ENCODE peak calls at places on chromosome 21, in eight cellular contexts. One of them, this sample, is unnamed.

GRCh38 chr21:23247334-23247733 is 2249.1 kb downstream of the NCAM2 start:
- DNase-seq in psoas muscle: no peak
- DNase-seq in heart left ventricle: no peak
- DNase-seq in lower lobe of right lung: no peak
- DNase-seq in heart right ventricle: no peak
- DNase-seq in GM23338: peak; percentile 12
- DNase-seq in BE2C: no peak
- DNase-seq in DND-41: no peak
- DNase-seq in this sample: no peak

GRCh38 chr21:33036430-33037162 is 10.9 kb downstream of the OLIG2 start:
- DNase-seq in psoas muscle: no peak
- DNase-seq in heart left ventricle: peak; percentile 39
- DNase-seq in lower lobe of right lung: peak; percentile 60
- DNase-seq in heart right ventricle: no peak
- DNase-seq in GM23338: no peak
- DNase-seq in BE2C: no peak
- DNase-seq in DND-41: peak; percentile 62
- DNase-seq in this sample: no peak

GRCh38 chr21:20739421-20739820 is 258.8 kb upstream of the NCAM2 start:
- DNase-seq in psoas muscle: no peak
- DNase-seq in heart left ventricle: no peak
- DNase-seq in lower lobe of right lung: no peak
- DNase-seq in heart right ventricle: no peak
- DNase-seq in GM23338: peak; percentile 72
- DNase-seq in BE2C: peak; percentile 30
- DNase-seq in DND-41: peak; percentile 5
- DNase-seq in this sample: no peak

GRCh38 chr21:23694396-23694795 is 1912.9 kb downstream of the MRPL39 start:
- DNase-seq in psoas muscle: no peak
- DNase-seq in heart left ventricle: no peak
- DNase-seq in lower lobe of right lung: no peak
- DNase-seq in heart right ventricle: no peak
- DNase-seq in GM23338: no peak
- DNase-seq in BE2C: no peak
- DNase-seq in DND-41: no peak
- DNase-seq in this sample: no peak

GRCh38 chr21:33481314-33481943 is 1.7 kb upstream of the TMEM50B start:
- DNase-seq in psoas muscle: no peak
- DNase-seq in heart left ventricle: no peak
- DNase-seq in lower lobe of right lung: no peak
- DNase-seq in heart right ventricle: no peak
- DNase-seq in GM23338: no peak
- DNase-seq in BE2C: no peak
- DNase-seq in DND-41: no peak
- DNase-seq in this sample: no peak

GRCh38 chr21:37263827-37264226 is 3.3 kb downstream of the VPS26C start:
- DNase-seq in psoas muscle: no peak
- DNase-seq in heart left ventricle: no peak
- DNase-seq in lower lobe of right lung: no peak
- DNase-seq in heart right ventricle: no peak
- DNase-seq in GM23338: no peak
- DNase-seq in BE2C: no peak
- DNase-seq in DND-41: no peak
- DNase-seq in this sample: no peak

GRCh38 chr21:18403685-18404084 is at the start of gene TMPRSS15:
- DNase-seq in psoas muscle: no peak
- DNase-seq in heart left ventricle: no peak
- DNase-seq in lower lobe of right lung: no peak
- DNase-seq in heart right ventricle: no peak
- DNase-seq in GM23338: no peak
- DNase-seq in BE2C: no peak
- DNase-seq in DND-41: no peak
- DNase-seq in this sample: no peak

GRCh38 chr21:32728455-32729237 is 833 bp upstream of the SYNJ1 start:
- DNase-seq in psoas muscle: no peak
- DNase-seq in heart left ventricle: no peak
- DNase-seq in lower lobe of right lung: no peak
- DNase-seq in heart right ventricle: no peak
- DNase-seq in GM23338: no peak
- DNase-seq in BE2C: no peak
- DNase-seq in DND-41: no peak
- DNase-seq in this sample: peak; percentile 38

GRCh38 chr21:28540514-28540913 is 452.2 kb downstream of the LTN1 start:
- DNase-seq in psoas muscle: no peak
- DNase-seq in heart left ventricle: no peak
- DNase-seq in lower lobe of right lung: no peak
- DNase-seq in heart right ventricle: no peak
- DNase-seq in GM23338: no peak
- DNase-seq in BE2C: no peak
- DNase-seq in DND-41: no peak
- DNase-seq in this sample: no peak

GRCh38 chr21:18716578-18717138 is 313.1 kb upstream of the TMPRSS15 start:
- DNase-seq in psoas muscle: no peak
- DNase-seq in heart left ventricle: no peak
- DNase-seq in lower lobe of right lung: no peak
- DNase-seq in heart right ventricle: no peak
- DNase-seq in GM23338: no peak
- DNase-seq in BE2C: no peak
- DNase-seq in DND-41: no peak
- DNase-seq in this sample: no peak

GRCh38 chr21:46422636-46423241 is 36.0 kb upstream of the DIP2A start:
- DNase-seq in psoas muscle: peak; percentile 8
- DNase-seq in heart left ventricle: no peak
- DNase-seq in lower lobe of right lung: no peak
- DNase-seq in heart right ventricle: no peak
- DNase-seq in GM23338: no peak
- DNase-seq in BE2C: no peak
- DNase-seq in DND-41: no peak
- DNase-seq in this sample: no peak

GRCh38 chr21:27480841-27481261 is 514.0 kb upstream of the ADAMTS5 start:
- DNase-seq in psoas muscle: no peak
- DNase-seq in heart left ventricle: no peak
- DNase-seq in lower lobe of right lung: no peak
- DNase-seq in heart right ventricle: no peak
- DNase-seq in GM23338: no peak
- DNase-seq in BE2C: no peak
- DNase-seq in DND-41: peak; percentile 18
- DNase-seq in this sample: no peak

GRCh38 chr21:45590246-45590725 is 48.0 kb upstream of the SLC19A1 start:
- DNase-seq in psoas muscle: peak; percentile 69
- DNase-seq in heart left ventricle: peak; percentile 80
- DNase-seq in lower lobe of right lung: peak; percentile 79
- DNase-seq in heart right ventricle: peak; percentile 78
- DNase-seq in GM23338: peak; percentile 83
- DNase-seq in BE2C: peak; percentile 79
- DNase-seq in DND-41: no peak
- DNase-seq in this sample: peak; percentile 50

GRCh38 chr21:46150491-46151121 is 4.8 kb downstream of the FTCD start:
- DNase-seq in psoas muscle: no peak
- DNase-seq in heart left ventricle: no peak
- DNase-seq in lower lobe of right lung: no peak
- DNase-seq in heart right ventricle: no peak
- DNase-seq in GM23338: no peak
- DNase-seq in BE2C: peak; percentile 7
- DNase-seq in DND-41: no peak
- DNase-seq in this sample: peak; percentile 11

GRCh38 chr21:45054927-45055612 is 19.3 kb upstream of the ADARB1 start:
- DNase-seq in psoas muscle: no peak
- DNase-seq in heart left ventricle: no peak
- DNase-seq in lower lobe of right lung: no peak
- DNase-seq in heart right ventricle: no peak
- DNase-seq in GM23338: no peak
- DNase-seq in BE2C: no peak
- DNase-seq in DND-41: no peak
- DNase-seq in this sample: no peak

GRCh38 chr21:33373451-33373850 is 29.8 kb upstream of the IFNGR2 start:
- DNase-seq in psoas muscle: no peak
- DNase-seq in heart left ventricle: no peak
- DNase-seq in lower lobe of right lung: no peak
- DNase-seq in heart right ventricle: no peak
- DNase-seq in GM23338: no peak
- DNase-seq in BE2C: no peak
- DNase-seq in DND-41: no peak
- DNase-seq in this sample: no peak

GRCh38 chr21:46184625-46185555 is 631 bp upstream of the SPATC1L start:
- DNase-seq in psoas muscle: peak; percentile 89
- DNase-seq in heart left ventricle: peak; percentile 92
- DNase-seq in lower lobe of right lung: peak; percentile 92
- DNase-seq in heart right ventricle: peak; percentile 89
- DNase-seq in GM23338: peak; percentile 90
- DNase-seq in BE2C: peak; percentile 95
- DNase-seq in DND-41: peak; percentile 64
- DNase-seq in this sample: peak; percentile 32

GRCh38 chr21:22609802-22610201 is 1611.6 kb downstream of the NCAM2 start:
- DNase-seq in psoas muscle: no peak
- DNase-seq in heart left ventricle: no peak
- DNase-seq in lower lobe of right lung: no peak
- DNase-seq in heart right ventricle: no peak
- DNase-seq in GM23338: peak; percentile 36
- DNase-seq in BE2C: no peak
- DNase-seq in DND-41: no peak
- DNase-seq in this sample: no peak

GRCh38 chr21:15682182-15682895 is 47.4 kb upstream of the USP25 start:
- DNase-seq in psoas muscle: no peak
- DNase-seq in heart left ventricle: no peak
- DNase-seq in lower lobe of right lung: no peak
- DNase-seq in heart right ventricle: no peak
- DNase-seq in GM23338: no peak
- DNase-seq in BE2C: no peak
- DNase-seq in DND-41: peak; percentile 11
- DNase-seq in this sample: no peak

GRCh38 chr21:36699026-36699545 is at the start of gene SIM2:
- DNase-seq in psoas muscle: no peak
- DNase-seq in heart left ventricle: no peak
- DNase-seq in lower lobe of right lung: no peak
- DNase-seq in heart right ventricle: no peak
- DNase-seq in GM23338: peak; percentile 62
- DNase-seq in BE2C: no peak
- DNase-seq in DND-41: no peak
- DNase-seq in this sample: no peak

GRCh38 chr21:28729887-28730286 is 262.8 kb downstream of the LTN1 start:
- DNase-seq in psoas muscle: no peak
- DNase-seq in heart left ventricle: no peak
- DNase-seq in lower lobe of right lung: no peak
- DNase-seq in heart right ventricle: no peak
- DNase-seq in GM23338: no peak
- DNase-seq in BE2C: no peak
- DNase-seq in DND-41: no peak
- DNase-seq in this sample: no peak

GRCh38 chr21:45972353-45972715 is 9.2 kb upstream of the COL6A1 start:
- DNase-seq in psoas muscle: no peak
- DNase-seq in heart left ventricle: peak; percentile 48
- DNase-seq in lower lobe of right lung: peak; percentile 45
- DNase-seq in heart right ventricle: peak; percentile 60
- DNase-seq in GM23338: peak; percentile 59
- DNase-seq in BE2C: no peak
- DNase-seq in DND-41: no peak
- DNase-seq in this sample: no peak

GRCh38 chr21:41960386-41960785 is 6.6 kb upstream of the C2CD2 start:
- DNase-seq in psoas muscle: no peak
- DNase-seq in heart left ventricle: no peak
- DNase-seq in lower lobe of right lung: no peak
- DNase-seq in heart right ventricle: no peak
- DNase-seq in GM23338: no peak
- DNase-seq in BE2C: no peak
- DNase-seq in DND-41: no peak
- DNase-seq in this sample: no peak
- H3K4me1 ChIP-seq in psoas muscle: peaks cover 21% of the 10 kb centered on the region
- H3K4me1 ChIP-seq in heart left ventricle: peaks cover 22% of the 10 kb centered on the region
- H3K4me1 ChIP-seq in lower lobe of right lung: peaks cover 10% of the 10 kb centered on the region
- H3K4me1 ChIP-seq in heart right ventricle: peaks cover 26% of the 10 kb centered on the region
- H3K4me1 ChIP-seq in GM23338: no peaks in the 10 kb centered on the region
- H3K4me1 ChIP-seq in BE2C: peaks cover 15% of the 10 kb centered on the region
- H3K4me1 ChIP-seq in DND-41: peaks cover 13% of the 10 kb centered on the region
- H3K4me1 ChIP-seq in this sample: peaks cover 12% of the 10 kb centered on the region

DNA sequence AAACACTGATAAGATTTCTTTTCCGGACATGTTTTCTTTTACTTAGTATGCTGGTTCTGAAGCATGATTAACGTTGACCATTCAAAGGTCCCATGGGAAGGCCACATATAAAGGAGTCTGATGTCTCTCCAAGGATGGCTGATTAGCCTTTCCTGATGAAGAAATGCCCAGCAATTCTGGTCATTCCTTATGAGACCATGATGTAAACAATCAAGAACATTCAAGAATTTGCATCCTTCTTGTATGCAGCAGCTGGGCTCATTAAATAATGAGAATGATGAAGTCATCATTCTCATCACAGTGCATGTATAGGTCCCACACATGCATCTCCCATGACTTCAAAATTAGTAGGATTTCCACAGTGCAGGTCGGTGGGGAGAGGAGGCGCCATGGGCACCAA is 85.5 kb downstream of the APP start:
- DNase-seq in psoas muscle: no peak
- DNase-seq in heart left ventricle: no peak
- DNase-seq in lower lobe of right lung: no peak
- DNase-seq in heart right ventricle: no peak
- DNase-seq in GM23338: no peak
- DNase-seq in BE2C: no peak
- DNase-seq in DND-41: no peak
- DNase-seq in this sample: no peak
- H3K36me3 ChIP-seq in psoas muscle: no peaks in the 10 kb centered on the region
- H3K36me3 ChIP-seq in heart left ventricle: peaks cover 18% of the 10 kb centered on the region
- H3K36me3 ChIP-seq in lower lobe of right lung: peaks cover 11% of the 10 kb centered on the region
- H3K36me3 ChIP-seq in heart right ventricle: no peaks in the 10 kb centered on the region
- H3K36me3 ChIP-seq in GM23338: peaks cover 4% of the 10 kb centered on the region
- H3K36me3 ChIP-seq in BE2C: peaks cover 21% of the 10 kb centered on the region
- H3K36me3 ChIP-seq in DND-41: no peaks in the 10 kb centered on the region
- H3K36me3 ChIP-seq in this sample: peaks cover 16% of the 10 kb centered on the region

GRCh38 chr21:38380391-38381137 is 117.7 kb downstream of the ERG start:
- DNase-seq in psoas muscle: no peak
- DNase-seq in heart left ventricle: no peak
- DNase-seq in lower lobe of right lung: no peak
- DNase-seq in heart right ventricle: no peak
- DNase-seq in GM23338: peak; percentile 12
- DNase-seq in BE2C: no peak
- DNase-seq in DND-41: no peak
- DNase-seq in this sample: no peak
- TF ChIP-seq CTCF in psoas muscle: no peak
- TF ChIP-seq CTCF in heart left ventricle: peak; percentile 30
- TF ChIP-seq CTCF in lower lobe of right lung: no peak
- TF ChIP-seq CTCF in heart right ventricle: peak; percentile 29
- TF ChIP-seq CTCF in GM23338: no peak
- TF ChIP-seq CTCF in BE2C: peak; percentile 23
- TF ChIP-seq CTCF in DND-41: peak; percentile 43
- TF ChIP-seq CTCF in this sample: no peak

DNA sequence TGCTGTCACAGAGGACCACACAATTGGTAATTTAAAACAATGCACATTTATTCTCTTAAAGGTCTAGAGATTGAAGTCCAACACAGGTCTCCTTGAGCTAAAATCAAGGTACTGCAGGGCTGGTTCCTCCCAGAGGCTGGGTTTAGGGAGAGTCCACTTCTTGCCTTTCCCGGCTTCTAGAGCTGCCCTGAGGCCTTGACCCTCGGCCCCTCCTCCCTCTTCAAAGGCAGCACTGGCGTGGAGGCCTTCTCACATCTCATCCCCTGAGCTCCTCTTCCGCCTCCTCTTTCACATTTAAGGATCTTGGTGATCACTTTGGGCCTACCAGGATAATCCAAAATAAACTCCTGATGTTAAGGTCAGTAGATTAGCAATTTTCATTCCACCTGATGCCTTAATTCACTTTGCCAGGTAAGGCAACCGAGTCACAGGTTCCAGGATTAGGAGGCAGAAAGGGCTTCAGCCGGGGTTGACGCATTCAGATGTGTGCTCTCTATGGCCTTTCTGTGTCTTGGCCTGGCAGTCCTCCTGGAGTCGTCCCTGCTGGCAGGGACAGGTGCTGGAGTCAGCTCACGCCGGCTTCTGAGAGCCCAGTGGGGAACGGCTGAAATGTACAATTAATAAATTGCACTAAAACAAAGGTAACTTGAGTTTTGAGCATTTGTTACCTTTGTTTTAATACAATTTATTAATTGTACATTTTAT is 61.2 kb upstream of the ABCG1 start:
- DNase-seq in psoas muscle: no peak
- DNase-seq in heart left ventricle: no peak
- DNase-seq in lower lobe of right lung: no peak
- DNase-seq in heart right ventricle: no peak
- DNase-seq in GM23338: no peak
- DNase-seq in BE2C: no peak
- DNase-seq in DND-41: no peak
- DNase-seq in this sample: no peak
- H3K4me1 ChIP-seq in psoas muscle: no peaks in the 10 kb centered on the region
- H3K4me1 ChIP-seq in heart left ventricle: no peaks in the 10 kb centered on the region
- H3K4me1 ChIP-seq in lower lobe of right lung: peaks cover 12% of the 10 kb centered on the region
- H3K4me1 ChIP-seq in heart right ventricle: no peaks in the 10 kb centered on the region
- H3K4me1 ChIP-seq in GM23338: peaks cover 5% of the 10 kb centered on the region
- H3K4me1 ChIP-seq in BE2C: peaks cover 12% of the 10 kb centered on the region
- H3K4me1 ChIP-seq in DND-41: peaks cover 17% of the 10 kb centered on the region
- H3K4me1 ChIP-seq in this sample: no peaks in the 10 kb centered on the region